ENCODE peak calls at places on chromosomes 4 and X, in four cellular contexts. P is lower leg skin, C is heart left ventricle, Y is right lobe of liver. M is an unnamed sample.

GRCh38 chr4:80680934-80681333 is 345.4 kb downstream of the CFAP299 start:
- DNase-seq in P (no peak), C (no peak), Y (no peak), M (no peak)

GRCh38 chrX:153771686-153772607 is 7.9 kb downstream of the PLXNB3 start:
- DNase-seq in P (no peak), C (no peak), Y (no peak), M (no peak)

GRCh38 chr4:73948990-73949706 is 32.7 kb downstream of the PF4 start:
- DNase-seq in P (no peak), C (no peak), Y (no peak), M (no peak)

GRCh38 chrX:10156199-10157031 is at the start of gene CLCN4:
- DNase-seq in P (no peak), C (peak), Y (peak), M (peak)

GRCh38 chrX:113545040-113545439 is 704.4 kb upstream of the AMOT start:
- DNase-seq in P (no peak), C (no peak), Y (no peak), M (no peak)

GRCh38 chrX:3820170-3820569 is 106.7 kb upstream of the PRKX start:
- DNase-seq in P (no peak), C (no peak), Y (no peak), M (no peak)

GRCh38 chr4:79290376-79290775 is 35.5 kb downstream of the NAA11 start:
- DNase-seq in P (no peak), C (no peak), Y (no peak), M (no peak)

GRCh38 chr4:118158946-118159345 is 124.7 kb downstream of the NDST3 start:
- DNase-seq in P (no peak), C (no peak), Y (no peak), M (no peak)

GRCh38 chr4:139922625-139923024 is 231.4 kb downstream of the MAML3 start:
- DNase-seq in P (no peak), C (peak), Y (no peak), M (no peak)

GRCh38 chr4:90126805-90127204 is 389 bp upstream of the CCSER1 start:
- DNase-seq in P (no peak), C (no peak), Y (no peak), M (no peak)

GRCh38 chr4:140688711-140689598 is 67.2 kb downstream of the TBC1D9 start:
- DNase-seq in P (no peak), C (no peak), Y (no peak), M (no peak)

GRCh38 chr4:100649478-100649877 is 131.7 kb upstream of the EMCN start:
- DNase-seq in P (no peak), C (no peak), Y (no peak), M (no peak)

GRCh38 chr4:68152411-68152810 is 22.7 kb upstream of the TMPRSS11F start:
- DNase-seq in P (no peak), C (no peak), Y (no peak), M (no peak)

GRCh38 chr4:22372958-22373357 is 142.9 kb downstream of the ADGRA3 start:
- DNase-seq in P (no peak), C (no peak), Y (no peak), M (no peak)

GRCh38 chr4:112604590-112604989 is 32.1 kb downstream of the ZGRF1 start:
- DNase-seq in P (no peak), C (no peak), Y (no peak), M (peak)

GRCh38 chr4:23889814-23890269 is at the start of gene PPARGC1A:
- DNase-seq in P (peak), C (peak), Y (peak), M (peak)

GRCh38 chrX:132409780-132410556 is 78.9 kb downstream of the MBNL3 start:
- DNase-seq in P (no peak), C (no peak), Y (no peak), M (no peak)

GRCh38 chrX:41827886-41828285 is 95.5 kb downstream of the CASK start:
- DNase-seq in P (no peak), C (no peak), Y (no peak), M (no peak)

GRCh38 chr4:152860057-152860456 is 76.1 kb upstream of the FHDC1 start:
- DNase-seq in P (no peak), C (no peak), Y (no peak), M (no peak)

GRCh38 chr4:62517721-62518120 is 1317.6 kb downstream of the ADGRL3 start:
- DNase-seq in P (no peak), C (no peak), Y (no peak), M (no peak)

GRCh38 chr4:72525938-72526337 is 43.1 kb downstream of the ADAMTS3 start:
- DNase-seq in P (no peak), C (peak), Y (peak), M (no peak)

GRCh38 chr4:174119818-174120217 is 163.6 kb downstream of the FBXO8 start:
- DNase-seq in P (no peak), C (no peak), Y (no peak), M (no peak)

GRCh38 chrX:74656079-74656745 is 41.8 kb upstream of the RLIM start:
- DNase-seq in P (no peak), C (no peak), Y (no peak), M (no peak)

GRCh38 chr4:2243682-2244380 is 1.9 kb upstream of the HAUS3 start:
- DNase-seq in P (peak), C (peak), Y (peak), M (peak)

GRCh38 chrX:130095249-130095648 is 15.0 kb downstream of the ELF4 start:
- DNase-seq in P (no peak), C (peak), Y (no peak), M (no peak)

GRCh38 chrX:130086414-130087207 is 23.7 kb downstream of the ELF4 start:
- DNase-seq in P (no peak), C (peak), Y (no peak), M (peak)

GRCh38 chrX:130094712-130095111 is 15.6 kb downstream of the ELF4 start:
- DNase-seq in P (no peak), C (peak), Y (no peak), M (no peak)

GRCh38 chrX:130093271-130093670 is 17.0 kb downstream of the ELF4 start:
- DNase-seq in P (no peak), C (no peak), Y (no peak), M (no peak)

DNA sequence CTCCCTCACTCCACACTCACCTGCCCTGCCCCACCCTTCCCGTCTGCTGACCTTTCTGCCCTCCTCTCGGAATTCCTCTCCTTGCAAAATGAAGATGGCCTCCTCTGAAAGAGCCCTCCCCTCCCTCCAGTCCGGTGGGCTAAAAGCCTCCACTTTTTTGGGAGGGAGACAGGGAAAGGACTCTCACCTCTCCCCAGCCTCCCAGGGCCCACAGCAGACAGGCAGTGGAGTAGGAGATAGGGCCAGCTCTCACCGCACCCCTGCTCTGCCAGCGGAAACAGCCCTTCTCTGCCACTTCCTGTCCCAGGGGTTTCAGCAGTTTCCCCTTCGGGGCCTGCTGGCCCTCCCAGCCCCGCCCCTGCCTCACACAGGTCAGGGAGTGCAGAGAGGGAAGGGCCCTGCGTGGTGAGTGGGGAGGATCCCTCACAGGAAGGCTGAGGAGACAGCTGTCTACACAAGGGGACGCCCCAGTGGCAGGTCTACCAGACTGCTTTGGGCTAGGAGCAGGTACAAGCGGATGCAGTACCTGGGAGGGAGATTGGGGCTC is 18.2 kb downstream of the ELF4 start:
- DNase-seq in P (peak), C (peak), Y (peak), M (peak)
- TF ChIP-seq POLR2A in P (no peak), C (no peak), Y (no peak), M (no peak)

DNA sequence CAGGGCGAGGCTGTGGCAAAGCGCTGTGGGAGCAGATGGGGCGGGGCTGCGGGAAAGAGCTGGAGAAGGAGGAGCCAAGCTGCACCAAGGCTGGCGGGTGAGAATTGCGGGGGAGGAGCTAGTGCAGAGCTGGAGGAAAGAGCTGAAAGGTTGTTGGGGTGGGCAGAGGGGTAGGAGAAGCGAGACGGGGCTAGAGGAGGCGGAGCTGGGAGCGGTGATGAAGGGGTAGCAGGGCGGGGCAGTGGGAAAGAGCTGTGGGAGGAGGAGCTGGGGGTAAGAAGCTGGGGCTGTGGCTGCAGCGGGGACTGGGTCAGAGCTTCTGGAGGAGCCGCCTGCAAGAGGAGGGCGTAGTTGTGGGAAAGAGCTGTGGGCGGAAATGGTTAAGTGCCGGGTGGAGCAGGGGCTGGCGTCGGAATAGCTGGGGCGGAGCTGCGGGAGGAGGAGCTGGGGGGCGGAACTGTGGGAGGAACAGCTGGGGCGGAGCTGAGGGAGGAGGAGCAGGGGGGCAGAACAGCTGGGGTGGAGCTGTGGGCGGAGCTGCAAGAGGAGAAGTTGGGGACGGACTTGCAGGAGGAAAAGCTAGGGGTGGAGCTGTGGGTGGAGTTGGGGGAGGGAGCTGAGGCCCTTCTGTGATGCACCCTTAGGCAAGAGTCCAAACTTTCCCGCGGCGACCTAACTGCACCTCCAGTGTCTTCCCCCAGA is 1.9 kb upstream of the EOLA2 start:
- DNase-seq in P (peak), C (peak), Y (peak), M (peak)
- TF ChIP-seq POLR2A in P (no peak), C (no peak), Y (peak), M (no peak)

DNA sequence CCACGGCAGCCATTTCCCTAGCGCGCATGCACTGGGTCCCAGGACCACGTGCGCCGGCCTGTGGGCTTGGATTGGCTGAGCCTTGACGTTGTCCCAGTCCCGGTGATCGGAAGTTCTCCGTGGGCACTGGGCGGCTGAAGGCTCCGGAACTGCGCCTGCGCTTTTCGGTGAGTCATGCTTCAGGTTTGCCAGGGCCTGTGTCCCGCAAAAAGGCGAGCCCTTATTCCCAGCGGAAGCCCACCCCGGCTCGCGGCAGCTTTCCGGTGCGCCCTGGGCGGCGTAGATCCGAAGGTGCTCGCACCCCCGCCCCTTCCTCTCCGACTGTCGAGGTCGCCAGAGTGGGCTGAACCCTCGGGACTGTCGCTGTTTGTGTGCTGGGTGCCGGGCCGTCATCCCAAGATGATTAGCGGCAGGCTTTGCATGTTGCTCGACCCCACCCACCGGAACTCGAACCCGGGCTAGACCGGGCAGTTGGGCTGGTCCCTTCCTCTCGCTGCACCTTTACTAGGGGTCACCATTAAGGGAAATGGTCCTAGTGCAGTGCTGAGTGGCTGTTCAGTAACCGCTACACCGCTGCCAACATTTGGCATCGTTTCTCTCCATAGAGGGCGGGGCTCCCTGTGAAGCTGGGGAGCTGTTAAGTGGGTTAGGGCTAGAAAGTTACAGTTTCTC is at the start of gene TCEANC:
- DNase-seq in P (peak), C (peak), Y (peak), M (peak)
- TF ChIP-seq POLR2A in P (no peak), C (no peak), Y (peak), M (no peak)

DNA sequence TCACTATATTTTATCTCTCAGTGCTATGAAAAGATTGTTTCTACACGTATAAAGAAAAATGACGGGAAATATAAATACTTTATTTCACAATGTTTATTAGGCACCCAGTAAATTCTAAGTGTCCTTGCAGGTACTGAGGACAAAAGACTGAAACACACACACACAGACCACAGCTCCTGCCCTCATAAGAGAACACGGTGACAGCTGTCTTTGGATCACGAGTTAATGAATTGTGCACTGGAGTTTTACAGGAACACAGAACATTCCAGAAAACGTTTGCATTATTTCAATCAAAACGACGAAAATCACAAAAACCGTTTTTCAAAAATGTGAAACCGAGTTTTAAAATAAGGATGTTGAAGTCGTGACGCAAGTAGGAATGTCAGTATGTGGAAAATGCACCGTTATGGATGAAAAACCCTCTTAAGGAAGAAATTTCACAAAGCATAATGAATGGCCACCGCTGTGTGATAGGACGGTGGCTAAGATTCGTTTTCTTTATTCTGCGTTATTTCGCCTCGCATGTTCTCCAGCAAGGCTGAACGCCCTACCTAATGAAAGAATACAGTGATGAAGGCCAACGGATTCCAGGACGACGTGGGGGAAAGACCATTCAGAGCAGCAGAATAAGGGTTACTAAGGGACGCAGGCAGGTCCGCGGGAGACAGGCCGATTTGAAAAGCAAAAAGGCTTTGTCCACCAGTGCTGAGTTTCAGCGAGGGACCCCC is 24.2 kb downstream of the FAM156A start:
- DNase-seq in P (no peak), C (no peak), Y (no peak), M (peak)
- TF ChIP-seq POLR2A in P (no peak), C (no peak), Y (no peak), M (no peak)

GRCh38 chr4:182923796-182924365 is 6.7 kb upstream of the DCTD start:
- DNase-seq in P (no peak), C (no peak), Y (no peak), M (no peak)

GRCh38 chr4:182923376-182923775 is 6.2 kb upstream of the DCTD start:
- DNase-seq in P (no peak), C (no peak), Y (no peak), M (no peak)

GRCh38 chr4:182925298-182925738 is 8.1 kb upstream of the DCTD start:
- DNase-seq in P (no peak), C (peak), Y (peak), M (peak)

GRCh38 chr4:182922551-182923284 is 5.5 kb upstream of the DCTD start:
- DNase-seq in P (no peak), C (no peak), Y (no peak), M (no peak)

GRCh38 chr4:182924497-182924896 is 7.3 kb upstream of the DCTD start:
- DNase-seq in P (no peak), C (no peak), Y (no peak), M (no peak)
- TF ChIP-seq POLR2A in P (no peak), C (no peak), Y (no peak), M (no peak)

GRCh38 chrX:1658083-1658463 is 43.2 kb downstream of the ASMT start:
- DNase-seq in P (peak), C (no peak), Y (no peak), M (peak)

GRCh38 chrX:1659664-1660461 is 45.0 kb downstream of the ASMT start:
- DNase-seq in P (peak), C (no peak), Y (peak), M (no peak)

GRCh38 chrX:1661922-1662221 is 47.0 kb downstream of the ASMT start:
- DNase-seq in P (peak), C (no peak), Y (no peak), M (no peak)

GRCh38 chrX:1657367-1658082 is 42.7 kb downstream of the ASMT start:
- DNase-seq in P (no peak), C (no peak), Y (no peak), M (peak)

DNA sequence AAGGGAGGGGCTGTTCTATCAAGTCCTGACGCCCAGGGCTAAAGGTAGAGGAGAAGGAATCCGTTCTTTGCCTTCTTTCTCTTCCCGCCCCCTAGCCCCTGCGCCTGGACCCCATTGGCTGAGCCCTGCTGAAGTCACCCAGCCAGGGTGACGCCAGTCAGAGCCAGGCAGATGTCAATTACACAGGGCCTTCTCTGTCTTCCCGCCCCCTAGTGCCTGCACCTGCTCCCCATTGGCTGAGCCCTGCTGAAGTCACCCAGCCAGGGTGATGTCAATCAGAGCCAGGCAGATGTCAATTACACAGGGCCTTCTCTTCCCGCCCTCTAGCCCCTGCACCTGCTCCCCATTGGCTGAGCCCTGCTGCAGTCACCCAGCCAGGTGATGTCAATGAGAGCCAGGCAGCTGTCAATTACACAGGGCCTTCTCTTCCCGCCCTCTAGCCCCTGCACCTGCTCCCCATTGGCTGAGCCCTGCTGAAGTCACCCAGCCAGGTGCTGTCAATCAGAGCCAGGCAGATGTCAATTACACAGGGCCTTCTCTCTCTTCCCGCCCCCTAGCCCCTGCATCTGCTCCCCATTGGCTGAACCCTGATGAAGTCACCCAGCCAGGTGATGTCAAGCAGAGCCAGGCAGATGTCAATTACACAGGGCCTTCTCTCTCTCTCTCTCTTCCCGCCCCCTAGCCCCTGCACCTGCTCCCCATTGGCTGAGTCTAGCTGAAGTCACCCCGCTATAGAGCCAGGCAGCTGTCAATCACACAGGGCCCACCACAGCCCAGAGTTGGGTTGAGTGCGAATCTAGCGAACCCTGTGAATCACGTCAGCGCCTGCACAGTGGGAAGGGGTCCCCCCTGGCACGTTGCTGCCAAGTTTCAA is 46.4 kb downstream of the ASMT start:
- DNase-seq in P (peak), C (peak), Y (peak), M (peak)
- TF ChIP-seq POLR2A in P (no peak), C (no peak), Y (no peak), M (no peak)

GRCh38 chr4:158300012-158300411 is 89.7 kb downstream of the TMEM144 start:
- DNase-seq in P (no peak), C (no peak), Y (no peak), M (no peak)

GRCh38 chr4:158299459-158300007 is 89.2 kb downstream of the TMEM144 start:
- DNase-seq in P (no peak), C (no peak), Y (no peak), M (no peak)

GRCh38 chr4:158302076-158302866 is 92.0 kb downstream of the TMEM144 start:
- DNase-seq in P (no peak), C (no peak), Y (no peak), M (no peak)

GRCh38 chr4:158304694-158305093 is 94.4 kb downstream of the TMEM144 start:
- DNase-seq in P (no peak), C (no peak), Y (no peak), M (no peak)
- TF ChIP-seq POLR2A in P (no peak), C (no peak), Y (no peak), M (no peak)

GRCh38 chr4:34181311-34181808 is 2063.0 kb downstream of the ARAP2 start:
- DNase-seq in P (no peak), C (no peak), Y (no peak), M (no peak)

GRCh38 chr4:34178476-34178875 is 2065.8 kb downstream of the ARAP2 start:
- DNase-seq in P (no peak), C (no peak), Y (no peak), M (no peak)

GRCh38 chr4:34181891-34182290 is 2062.4 kb downstream of the ARAP2 start:
- DNase-seq in P (no peak), C (no peak), Y (no peak), M (no peak)

GRCh38 chr4:34182346-34182745 is 2062.0 kb downstream of the ARAP2 start:
- DNase-seq in P (no peak), C (peak), Y (no peak), M (no peak)

GRCh38 chr4:34183916-34184315 is 2060.4 kb downstream of the ARAP2 start:
- DNase-seq in P (no peak), C (no peak), Y (no peak), M (no peak)
- TF ChIP-seq POLR2A in P (no peak), C (no peak), Y (no peak), M (no peak)

GRCh38 chrX:1468250-1468772 is 15.6 kb upstream of the ASMTL start:
- DNase-seq in P (peak), C (no peak), Y (peak), M (peak)
- TF ChIP-seq POLR2A in P (no peak), C (no peak), Y (no peak), M (no peak)

M was measured in NB4.